ENCODE peak calls at places on chromosomes 3 and 15, in eight cellular contexts. G is AG08396; H is foreskin fibroblast; P is endothelial cell of umbilical vein; K is naive thymus-derived CD8-positive, alpha-beta T cell; U is activated B cell treated with CpG ODN at 0.5 μM for 24 hours; A is hippocampal formation; Z is foreskin keratinocyte. C is an unnamed sample.

GRCh38 chr15:37046876-37047614 is 53.3 kb downstream of the MEIS2 start:
- DNase-seq in H (peak), K (no peak), P (no peak), U (no peak), A (no peak), G (no peak), Z (peak), C (no peak)

GRCh38 chr3:188205992-188206416 is 52.0 kb downstream of the LPP start:
- DNase-seq in K (no peak), H (no peak), G (no peak), U (no peak), P (no peak), Z (no peak), A (no peak), C (no peak)

GRCh38 chr3:171156455-171157005 is 130.0 kb upstream of the SLC2A2 start:
- DNase-seq in Z (peak), P (no peak), H (no peak), G (no peak), K (no peak), U (no peak), A (no peak), C (no peak)

GRCh38 chr15:39455502-39455991 is 125.3 kb upstream of the THBS1 start:
- DNase-seq in A (no peak), H (peak), P (no peak), U (no peak), Z (peak), G (no peak), K (no peak), C (no peak)

GRCh38 chr3:129278970-129279906 is 568 bp downstream of the HMCES start:
- DNase-seq in K (peak), U (peak), A (no peak), H (peak), P (peak), Z (peak), G (peak), C (peak)

GRCh38 chr15:70152070-70152480 is 54.4 kb upstream of the TLE3 start:
- DNase-seq in U (no peak), A (no peak), G (no peak), P (peak), H (no peak), K (no peak), Z (no peak), C (no peak)

GRCh38 chr15:90044916-90045371 is 43.8 kb downstream of the ZNF710 start:
- DNase-seq in G (no peak), Z (no peak), H (no peak), U (no peak), P (no peak), A (no peak), K (no peak), C (no peak)

GRCh38 chr3:129504471-129505100 is 23.9 kb upstream of the RHO start:
- DNase-seq in Z (no peak), G (no peak), P (no peak), H (no peak), K (no peak), A (no peak), U (no peak), C (no peak)

GRCh38 chr15:71437919-71438318 is 322.6 kb downstream of the THSD4 start:
- DNase-seq in Z (no peak), G (no peak), K (no peak), H (peak), A (no peak), U (no peak), P (no peak), C (no peak)

GRCh38 chr15:69133862-69134519 is 26.4 kb upstream of the GLCE start:
- DNase-seq in K (no peak), P (no peak), H (no peak), U (no peak), G (no peak), A (no peak), Z (no peak), C (no peak)